ENCODE peak calls at places on chromosome 21, in six cellular contexts. F, R, X, G, L and H are unnamed samples.

GRCh38 chr21:42151148-42152074 is 67.5 kb upstream of the ABCG1 start:
- DNase-seq in R (no peak), F (no peak), G (no peak), L (no peak), X (no peak), H (no peak)

GRCh38 chr21:37939251-37939650 is 23.0 kb upstream of the KCNJ6 start:
- DNase-seq in X (no peak), F (no peak), R (no peak), L (no peak), G (no peak), H (no peak)

GRCh38 chr21:43613755-43614638 is 45.3 kb downstream of the HSF2BP start:
- DNase-seq in L (no peak), F (no peak), G (no peak), X (no peak), R (no peak), H (no peak)

GRCh38 chr21:25639167-25639921 is at the start of gene JAM2:
- DNase-seq in X (peak), F (peak), G (peak), L (peak), R (no peak), H (no peak)

GRCh38 chr21:44854664-44855446 is 18.6 kb downstream of the PTTG1IP start:
- DNase-seq in L (no peak), R (no peak), X (no peak), G (no peak), F (no peak), H (no peak)

GRCh38 chr21:32099812-32100416 is 178.9 kb downstream of the MIS18A start:
- DNase-seq in X (no peak), L (no peak), R (no peak), F (no peak), G (no peak), H (no peak)

GRCh38 chr21:33844104-33844889 is 71.3 kb downstream of the ATP5PO start:
- DNase-seq in G (no peak), F (no peak), X (no peak), R (no peak), L (no peak), H (no peak)

GRCh38 chr21:43864313-43864805 is 664 bp upstream of the AGPAT3 start:
- DNase-seq in R (no peak), F (no peak), L (no peak), G (peak), X (no peak), H (no peak)

GRCh38 chr21:38850277-38850951 is 44.7 kb downstream of the ETS2 start:
- DNase-seq in R (no peak), L (no peak), X (no peak), F (no peak), G (no peak), H (no peak)

GRCh38 chr21:32245971-32246370 is 32.9 kb downstream of the MIS18A start:
- DNase-seq in L (no peak), G (no peak), F (no peak), R (no peak), X (no peak), H (no peak)

GRCh38 chr21:44907225-44907965 is 13.3 kb downstream of the ITGB2 start:
- DNase-seq in L (no peak), F (no peak), G (no peak), X (no peak), R (no peak), H (no peak)

GRCh38 chr21:32516729-32517649 is 68.3 kb downstream of the TCP10L start:
- DNase-seq in R (no peak), G (no peak), X (no peak), L (no peak), F (no peak), H (no peak)

GRCh38 chr21:26686278-26686677 is 113.2 kb upstream of the CYYR1 start:
- DNase-seq in F (peak), G (no peak), X (no peak), R (no peak), L (no peak), H (no peak)

GRCh38 chr21:42513151-42513984 is at the start of gene SLC37A1:
- DNase-seq in F (no peak), X (no peak), R (no peak), L (no peak), G (peak), H (no peak)

GRCh38 chr21:36909901-36910561 is 56.4 kb downstream of the HLCS start:
- DNase-seq in X (no peak), R (no peak), G (no peak), L (no peak), F (no peak), H (no peak)

GRCh38 chr21:23887709-23888303 is 1719.5 kb downstream of the MRPL39 start:
- DNase-seq in G (peak), X (no peak), R (no peak), F (peak), L (no peak), H (no peak)

GRCh38 chr21:45457832-45458172 is 52.8 kb downstream of the COL18A1 start:
- DNase-seq in F (no peak), R (no peak), L (no peak), X (no peak), G (no peak), H (no peak)

GRCh38 chr21:15408089-15408488 is 321.7 kb upstream of the USP25 start:
- DNase-seq in F (no peak), X (no peak), R (no peak), L (no peak), G (no peak), H (no peak)

GRCh38 chr21:42453301-42454220 is 42.5 kb downstream of the RSPH1 start:
- DNase-seq in R (no peak), F (no peak), L (no peak), X (no peak), G (no peak), H (no peak)

GRCh38 chr21:45471229-45472052 is 66.5 kb downstream of the COL18A1 start:
- DNase-seq in X (no peak), L (no peak), F (no peak), G (no peak), R (no peak), H (no peak)

GRCh38 chr21:45155910-45156309 is 81.5 kb downstream of the ADARB1 start:
- DNase-seq in X (no peak), L (no peak), R (no peak), F (no peak), G (no peak), H (no peak)

GRCh38 chr21:29219165-29219770 is 79.5 kb upstream of the BACH1 start:
- DNase-seq in R (no peak), F (no peak), L (no peak), G (no peak), X (no peak), H (no peak)

GRCh38 chr21:45365608-45366241 is 39.2 kb upstream of the COL18A1 start:
- DNase-seq in R (no peak), G (no peak), L (no peak), X (no peak), F (no peak), H (no peak)

GRCh38 chr21:26587621-26588260 is 14.7 kb upstream of the CYYR1 start:
- DNase-seq in X (no peak), G (no peak), L (no peak), R (no peak), F (no peak), H (no peak)

GRCh38 chr21:44867999-44868700 is 5.3 kb downstream of the PTTG1IP start:
- DNase-seq in X (no peak), R (no peak), G (no peak), F (peak), L (no peak), H (no peak)

GRCh38 chr21:42061866-42062542 is 9.1 kb upstream of the UMODL1 start:
- DNase-seq in L (peak), G (peak), F (peak), R (peak), X (no peak), H (no peak)

GRCh38 chr21:46061063-46061462 is 36.8 kb upstream of the COL6A2 start:
- DNase-seq in G (no peak), L (no peak), X (no peak), F (no peak), R (no peak), H (no peak)

GRCh38 chr21:42929969-42930368 is 4.5 kb upstream of the ERVH48-1 start:
- DNase-seq in L (no peak), X (no peak), F (no peak), R (no peak), G (no peak), H (no peak)

GRCh38 chr21:45983981-45984551 is 2.5 kb downstream of the COL6A1 start:
- DNase-seq in G (no peak), L (peak), R (no peak), F (no peak), X (no peak), H (no peak)

GRCh38 chr21:26473471-26473870 is 99.6 kb downstream of the CYYR1 start:
- DNase-seq in R (no peak), X (no peak), L (no peak), G (no peak), F (no peak), H (no peak)

GRCh38 chr21:28427356-28428022 is 565.2 kb downstream of the LTN1 start:
- DNase-seq in F (no peak), L (no peak), G (no peak), R (no peak), X (no peak), H (no peak)

GRCh38 chr21:44414291-44415072 is 40.8 kb upstream of the LRRC3 start:
- DNase-seq in R (no peak), X (no peak), F (no peak), G (no peak), L (no peak), H (no peak)

GRCh38 chr21:44862869-44863685 is 10.4 kb downstream of the PTTG1IP start:
- DNase-seq in R (no peak), X (no peak), L (no peak), G (no peak), F (no peak), H (no peak)